ENCODE peak calls at places on chromosomes 4 and X, in four cellular contexts. S is activated CD4-positive, CD25-positive, alpha-beta regulatory T cell treated with anti-CD3 and anti-CD28 coated beads, Interleukin-2, amount 50 U/mL, for 72 hours; R is mammary epithelial cell; K is NCI-H1092. Z is an unnamed sample.

GRCh38 chrX:1717326-1717725 is 102.5 kb downstream of the ASMT start:
- DNase-seq in S (no peak), R (no peak), K (no peak), Z (no peak)

GRCh38 chr4:72463724-72464123 is 105.3 kb downstream of the ADAMTS3 start:
- DNase-seq in K (no peak), R (no peak), S (no peak), Z (no peak)

GRCh38 chrX:108090474-108091265 is 672 bp downstream of the PSMD10 start:
- DNase-seq in K (no peak), S (no peak), R (peak), Z (no peak)

GRCh38 chrX:21638311-21638710 is 19.8 kb downstream of the KLHL34 start:
- DNase-seq in R (peak), S (no peak), K (no peak), Z (no peak)

GRCh38 chr4:86338521-86338920 is 21.3 kb downstream of the MAPK10 start:
- DNase-seq in K (no peak), S (no peak), R (no peak), Z (no peak)

GRCh38 chr4:153528705-153529493 is 62.7 kb downstream of the TMEM131L start:
- DNase-seq in K (no peak), S (no peak), R (no peak), Z (no peak)

GRCh38 chr4:156764145-156764544 is 207.5 kb downstream of the PDGFC start:
- DNase-seq in K (no peak), S (no peak), R (peak), Z (no peak)

GRCh38 chrX:130680164-130681035 is 222.6 kb downstream of the ENOX2 start:
- DNase-seq in K (no peak), S (no peak), R (no peak), Z (peak)

GRCh38 chrX:56764975-56765791 is 36.1 kb downstream of the NBDY start:
- DNase-seq in S (peak), R (no peak), K (no peak), Z (no peak)

GRCh38 chrX:3581609-3582108 is 131.8 kb downstream of the PRKX start:
- DNase-seq in S (no peak), K (no peak), R (no peak), Z (no peak)

GRCh38 chr4:101346562-101347266 is 612 bp downstream of the PPP3CA start:
- DNase-seq in R (peak), K (peak), S (no peak), Z (peak)

GRCh38 chr4:108940086-108941033 is 177.5 kb upstream of the ETNPPL start:
- DNase-seq in K (no peak), S (no peak), R (peak), Z (no peak)

GRCh38 chr4:186749611-186750281 is 26.1 kb upstream of the FAT1 start:
- DNase-seq in R (no peak), S (no peak), K (no peak), Z (no peak)

GRCh38 chr4:158314756-158315487 is 104.6 kb downstream of the TMEM144 start:
- DNase-seq in S (no peak), K (no peak), R (peak), Z (no peak)

GRCh38 chr4:71275570-71275969 is 63.2 kb upstream of the SLC4A4 start:
- DNase-seq in K (no peak), S (no peak), R (no peak), Z (no peak)

GRCh38 chr4:165927815-165928214 is 54.8 kb downstream of the TLL1 start:
- DNase-seq in S (no peak), K (no peak), R (no peak), Z (no peak)

GRCh38 chr4:2535386-2536192 is 858 bp upstream of the FAM193A start:
- DNase-seq in K (peak), S (peak), R (no peak), Z (peak)

GRCh38 chr4:96390404-96390803 is 550.5 kb downstream of the PDHA2 start:
- DNase-seq in K (no peak), R (no peak), S (no peak), Z (no peak)

GRCh38 chrX:122591546-122591945 is 592.5 kb upstream of the GRIA3 start:
- DNase-seq in K (no peak), S (no peak), R (no peak), Z (no peak)

GRCh38 chr4:147303506-147303905 is 177.4 kb upstream of the EDNRA start:
- DNase-seq in S (no peak), K (no peak), R (no peak), Z (no peak)

GRCh38 chr4:73213917-73214663 is 44.5 kb downstream of the ANKRD17 start:
- DNase-seq in S (no peak), K (no peak), R (no peak), Z (no peak)

GRCh38 chr4:3483471-3483921 is 20.4 kb downstream of the DOK7 start:
- DNase-seq in R (no peak), S (no peak), K (no peak), Z (peak)

GRCh38 chrX:45767021-45767491 is 566.4 kb upstream of the DIPK2B start:
- DNase-seq in K (no peak), R (peak), S (no peak), Z (no peak)

GRCh38 chrX:40082447-40083119 is 15.2 kb downstream of the BCOR start:
- DNase-seq in S (no peak), R (no peak), K (no peak), Z (no peak)

GRCh38 chr4:19382993-19383392 is 868.7 kb upstream of the SLIT2 start:
- DNase-seq in K (no peak), R (peak), S (no peak), Z (no peak)

GRCh38 chr4:128865132-128865531 is 55.6 kb downstream of the JADE1 start:
- DNase-seq in K (no peak), R (no peak), S (no peak), Z (no peak)

GRCh38 chrX:9339603-9340569 is 125.0 kb upstream of the TBL1X start:
- DNase-seq in K (no peak), S (no peak), R (no peak), Z (no peak)

GRCh38 chrX:104668550-104668949 is 102.6 kb downstream of the IL1RAPL2 start:
- DNase-seq in K (no peak), S (no peak), R (peak), Z (no peak)

GRCh38 chr4:15742083-15742582 is 36.0 kb upstream of the CD38 start:
- DNase-seq in S (no peak), R (no peak), K (no peak), Z (no peak)

GRCh38 chrX:140971385-140971784 is 31.0 kb upstream of the SPANXB1 start:
- DNase-seq in S (no peak), K (no peak), R (no peak), Z (no peak)

GRCh38 chrX:97168646-97169045 is 284.9 kb downstream of the RPA4 start:
- DNase-seq in K (no peak), R (no peak), S (no peak), Z (no peak)

GRCh38 chr4:169121920-169122319 is 111.9 kb upstream of the CBR4 start:
- DNase-seq in R (peak), K (no peak), S (no peak), Z (no peak)

GRCh38 chrX:18149454-18149853 is 71.2 kb downstream of the BEND2 start:
- DNase-seq in K (no peak), S (no peak), R (no peak), Z (no peak)

GRCh38 chrX:475926-476723 is 89.4 kb upstream of the PPP2R3B start:
- DNase-seq in S (no peak), R (no peak), K (no peak), Z (no peak)

GRCh38 chr4:94139931-94140612 is 67.6 kb upstream of the SMARCAD1 start:
- DNase-seq in R (no peak), S (no peak), K (no peak), Z (no peak)

GRCh38 chr4:149291463-149291862 is 524.2 kb downstream of the IQCM start:
- DNase-seq in S (no peak), R (no peak), K (no peak), Z (peak)

GRCh38 chr4:24473309-24473721 is 111.0 kb downstream of the DHX15 start:
- DNase-seq in S (no peak), R (peak), K (no peak), Z (peak)

Z was measured in thyroid gland.